ENCODE peak calls at places on chromosomes 7 and 10, in five cellular contexts. D is IMR-90, Z is GM12878, I is HepG2, U is SK-N-SH. K is an unnamed sample.

GRCh38 chr10:46239999-46240683 is 46.7 kb upstream of the ANTXRL start:
- DNase-seq in D (no peak), I (no peak), Z (no peak), U (no peak), K (no peak)

GRCh38 chr10:81600185-81600584 is 274.8 kb upstream of the NRG3 start:
- DNase-seq in D (no peak), I (no peak), Z (no peak), U (no peak), K (no peak)

GRCh38 chr10:87817291-87817872 is 644 bp downstream of the ATAD1 start:
- DNase-seq in Z (no peak), U (no peak), I (peak), D (peak), K (peak)

GRCh38 chr10:101725843-101726242 is 30.9 kb upstream of the FBXW4 start:
- DNase-seq in D (no peak), U (no peak), I (no peak), Z (no peak), K (no peak)

GRCh38 chr10:88783734-88784133 is 18.8 kb upstream of the LIPM start:
- DNase-seq in D (peak), I (no peak), Z (no peak), U (no peak), K (no peak)

GRCh38 chr10:132447446-132448247 is 50.6 kb downstream of the PWWP2B start:
- DNase-seq in U (no peak), I (peak), D (peak), Z (no peak), K (no peak)

GRCh38 chr7:17371656-17372524 is 73.4 kb downstream of the AHR start:
- DNase-seq in Z (no peak), I (peak), U (no peak), D (peak), K (no peak)

GRCh38 chr10:29392376-29393021 is 103.6 kb downstream of the LYZL1 start:
- DNase-seq in D (peak), U (peak), I (peak), Z (no peak), K (peak)

GRCh38 chr7:129729511-129729910 is 118.0 kb downstream of the NRF1 start:
- DNase-seq in Z (no peak), I (no peak), D (no peak), U (no peak), K (no peak)

GRCh38 chr7:116547347-116547746 is 22.5 kb downstream of the CAV1 start:
- DNase-seq in D (peak), U (no peak), I (no peak), Z (no peak), K (no peak)

GRCh38 chr10:48468866-48469511 is 135.9 kb downstream of the ARHGAP22 start:
- DNase-seq in Z (no peak), I (no peak), U (no peak), D (no peak), K (peak)

GRCh38 chr10:70664702-70665195 is 7.6 kb upstream of the ADAMTS14 start:
- DNase-seq in I (peak), D (peak), Z (no peak), U (peak), K (peak)

GRCh38 chr10:69426376-69426727 is 9.6 kb upstream of the TACR2 start:
- DNase-seq in D (no peak), U (no peak), I (no peak), Z (no peak), K (no peak)

GRCh38 chr10:77231884-77232283 is 405.7 kb downstream of the KCNMA1 start:
- DNase-seq in Z (no peak), U (no peak), D (no peak), I (no peak), K (no peak)

GRCh38 chr7:4080013-4080412 is 602.1 kb upstream of the FOXK1 start:
- DNase-seq in D (no peak), I (no peak), Z (no peak), U (no peak), K (no peak)

GRCh38 chr10:4650572-4650971 is 175.4 kb upstream of the AKR1E2 start:
- DNase-seq in U (no peak), I (no peak), Z (no peak), D (peak), K (peak)

GRCh38 chr7:159012353-159013069 is 132.2 kb downstream of the VIPR2 start:
- DNase-seq in Z (no peak), D (no peak), U (no peak), I (no peak), K (no peak)

GRCh38 chr7:87561702-87562101 is 39.0 kb downstream of the ABCB1 start:
- DNase-seq in I (no peak), U (no peak), Z (no peak), D (no peak), K (no peak)

GRCh38 chr10:22320591-22321155 is at the start of gene BMI1:
- DNase-seq in Z (no peak), D (peak), U (peak), I (peak), K (peak)

GRCh38 chr7:50364645-50365044 is 60.1 kb downstream of the IKZF1 start:
- DNase-seq in I (no peak), U (no peak), D (no peak), Z (no peak), K (no peak)

GRCh38 chr7:43482679-43483252 is 100.1 kb upstream of the STK17A start:
- DNase-seq in Z (no peak), U (no peak), I (peak), D (no peak), K (no peak)

GRCh38 chr7:151411551-151411950 is 1.7 kb upstream of the WDR86 start:
- DNase-seq in I (no peak), U (peak), Z (no peak), D (no peak), K (peak)

DNA sequence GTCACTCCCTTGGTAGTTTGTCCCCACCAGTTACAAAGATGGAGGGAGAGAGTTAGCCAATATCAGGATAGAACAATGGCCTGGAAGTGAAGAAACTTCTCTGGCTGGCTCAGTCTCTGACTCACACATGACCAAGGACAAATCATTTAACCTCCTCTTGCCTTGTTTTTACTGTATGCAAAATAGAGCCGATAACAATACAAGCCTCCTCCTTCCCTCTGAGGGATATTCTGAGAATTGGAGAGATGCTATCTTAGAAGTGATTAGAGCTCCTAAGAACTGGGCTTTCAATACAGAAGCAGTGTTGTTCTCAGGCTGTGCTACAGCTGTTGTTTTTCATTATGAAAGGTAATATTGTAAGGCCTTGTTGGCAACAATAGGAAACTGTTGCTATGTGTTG is 87.7 kb upstream of the EGR2 start:
- DNase-seq in I (no peak), D (no peak), U (no peak), Z (no peak), K (peak)
- TF ChIP-seq MXI1 in I (no peak), D (no peak), U (no peak), Z (no peak), K (no peak)

DNA sequence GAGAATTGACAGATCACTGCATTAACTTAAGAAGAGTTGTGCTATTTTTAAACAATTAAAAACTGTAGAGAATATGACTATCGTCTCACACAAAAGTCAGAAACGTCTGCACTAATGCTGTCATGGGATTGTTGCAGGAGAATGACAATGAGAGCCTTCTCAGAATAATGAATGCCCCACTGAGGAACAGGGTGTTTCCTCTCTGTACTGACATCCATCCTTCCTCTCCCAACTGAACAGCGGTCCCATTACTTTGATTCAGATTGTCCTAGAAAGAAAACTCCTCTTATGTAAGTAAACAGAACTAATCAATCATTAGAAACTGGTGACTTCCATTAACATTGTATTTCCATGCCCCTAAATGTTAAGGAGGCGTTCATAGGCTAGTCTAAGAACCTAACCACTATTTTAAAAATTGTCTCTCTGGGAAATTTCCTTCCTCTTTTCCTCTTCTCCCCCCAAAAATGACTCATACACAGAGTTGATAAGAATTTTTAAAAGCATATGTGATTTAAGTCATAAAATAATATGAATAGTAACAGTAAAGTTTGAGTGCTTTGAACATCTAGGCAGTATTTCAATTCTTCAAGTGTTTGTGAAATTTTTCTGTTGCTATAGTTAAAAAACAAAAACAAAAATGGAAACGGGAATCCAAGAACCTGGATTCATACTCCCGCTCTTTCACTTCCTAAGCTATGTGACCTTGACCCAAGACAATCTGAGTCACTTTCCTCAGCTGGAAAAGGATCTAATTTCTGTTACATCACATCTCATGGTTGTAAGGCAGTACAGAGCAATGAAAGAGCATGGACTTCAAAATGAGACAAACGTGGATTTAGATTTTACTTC is 12.7 kb upstream of the MACC1 start:
- DNase-seq in U (no peak), I (no peak), D (peak), Z (no peak), K (no peak)
- TF ChIP-seq MXI1 in U (no peak), I (no peak), D (no peak), Z (no peak), K (no peak)

DNA sequence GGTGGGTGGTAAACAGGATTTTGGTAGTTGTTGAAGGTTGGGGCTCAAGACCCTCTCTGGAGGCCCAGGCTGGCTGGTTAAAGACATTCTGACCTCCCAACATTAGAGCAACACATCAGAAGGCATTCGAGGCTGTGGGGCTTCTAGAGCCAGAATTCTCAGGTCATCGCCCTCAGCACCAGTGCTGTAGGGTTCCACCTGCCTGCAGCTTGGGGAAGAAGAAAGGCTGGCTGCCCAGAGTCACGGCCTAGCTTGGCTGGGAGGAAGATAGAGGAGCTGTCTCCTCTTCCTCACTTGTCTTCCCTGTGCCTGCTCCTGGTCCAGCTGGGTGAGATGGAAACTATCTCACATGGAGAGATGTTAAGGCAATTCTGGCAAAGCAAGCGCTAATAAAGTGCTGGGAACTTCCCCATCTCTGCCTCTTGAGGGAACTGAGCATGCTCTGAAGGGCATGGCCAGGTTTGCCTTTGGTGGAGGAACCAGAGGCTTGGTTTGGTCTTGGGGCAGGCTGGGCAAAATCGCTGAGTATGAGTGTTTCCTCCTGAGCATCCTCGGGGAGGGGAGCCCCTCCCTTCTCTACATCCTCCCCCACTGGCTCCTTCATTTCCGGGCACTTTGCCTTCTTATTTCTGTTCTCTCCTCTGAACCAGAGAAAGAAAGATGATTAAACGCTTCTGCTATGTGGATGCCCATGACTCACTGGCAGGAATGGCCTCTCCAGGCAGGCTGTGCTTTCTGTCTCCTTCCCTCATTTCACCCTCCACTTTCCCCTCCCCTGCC is 509.0 kb upstream of the PODXL start:
- DNase-seq in D (peak), Z (no peak), I (no peak), U (peak), K (no peak)
- TF ChIP-seq MXI1 in D (no peak), Z (no peak), I (no peak), U (no peak), K (no peak)

GRCh38 chr7:89687266-89687665 is 467.0 kb upstream of the STEAP1 start:
- DNase-seq in I (no peak), U (no peak), Z (no peak), D (no peak), K (no peak)
- TF ChIP-seq MXI1 in I (no peak), U (no peak), Z (no peak), D (no peak), K (no peak)

K was measured in K562.